ENCODE peak calls at places on chromosome X, in four cellular contexts. One of them, this sample, is unnamed.

GRCh38 chrX:99603076-99603814 is 806.8 kb downstream of the PCDH19 start:
- DNase-seq in NCI-H1436: no peak
- DNase-seq in stimulated activated CD8-positive, alpha-beta memory T cell treated with anti-CD3 and anti-CD28 coated beads, Interleukin-15, amount 100 ng/mL, for 4 hours: no peak
- DNase-seq in activated naive CD4-positive, alpha-beta T cell treated with anti-CD3 and anti-CD28 coated beads, Interleukin-2, amount 10 ng/mL, durations not matched to agents 7 days and 5 days: no peak
- DNase-seq in this sample: no peak

GRCh38 chrX:1226249-1226648 is 13.8 kb upstream of the CRLF2 start:
- DNase-seq in NCI-H1436: no peak
- DNase-seq in stimulated activated CD8-positive, alpha-beta memory T cell treated with anti-CD3 and anti-CD28 coated beads, Interleukin-15, amount 100 ng/mL, for 4 hours: no peak
- DNase-seq in activated naive CD4-positive, alpha-beta T cell treated with anti-CD3 and anti-CD28 coated beads, Interleukin-2, amount 10 ng/mL, durations not matched to agents 7 days and 5 days: no peak
- DNase-seq in this sample: no peak

GRCh38 chrX:41335590-41336331 is 1.8 kb downstream of the DDX3X start:
- DNase-seq in NCI-H1436: no peak
- DNase-seq in stimulated activated CD8-positive, alpha-beta memory T cell treated with anti-CD3 and anti-CD28 coated beads, Interleukin-15, amount 100 ng/mL, for 4 hours: no peak
- DNase-seq in activated naive CD4-positive, alpha-beta T cell treated with anti-CD3 and anti-CD28 coated beads, Interleukin-2, amount 10 ng/mL, durations not matched to agents 7 days and 5 days: peak
- DNase-seq in this sample: no peak

GRCh38 chrX:150856101-150856500 is 42.4 kb downstream of the CD99L2 start:
- DNase-seq in NCI-H1436: no peak
- DNase-seq in stimulated activated CD8-positive, alpha-beta memory T cell treated with anti-CD3 and anti-CD28 coated beads, Interleukin-15, amount 100 ng/mL, for 4 hours: no peak
- DNase-seq in activated naive CD4-positive, alpha-beta T cell treated with anti-CD3 and anti-CD28 coated beads, Interleukin-2, amount 10 ng/mL, durations not matched to agents 7 days and 5 days: no peak
- DNase-seq in this sample: no peak

GRCh38 chrX:35919536-35920309 is at the start of gene CFAP47:
- DNase-seq in NCI-H1436: peak
- DNase-seq in stimulated activated CD8-positive, alpha-beta memory T cell treated with anti-CD3 and anti-CD28 coated beads, Interleukin-15, amount 100 ng/mL, for 4 hours: no peak
- DNase-seq in activated naive CD4-positive, alpha-beta T cell treated with anti-CD3 and anti-CD28 coated beads, Interleukin-2, amount 10 ng/mL, durations not matched to agents 7 days and 5 days: no peak
- DNase-seq in this sample: no peak

GRCh38 chrX:150664290-150664689 is 28.9 kb upstream of the MTMR1 start:
- DNase-seq in NCI-H1436: peak
- DNase-seq in stimulated activated CD8-positive, alpha-beta memory T cell treated with anti-CD3 and anti-CD28 coated beads, Interleukin-15, amount 100 ng/mL, for 4 hours: no peak
- DNase-seq in activated naive CD4-positive, alpha-beta T cell treated with anti-CD3 and anti-CD28 coated beads, Interleukin-2, amount 10 ng/mL, durations not matched to agents 7 days and 5 days: no peak
- DNase-seq in this sample: no peak

GRCh38 chrX:151801980-151802379 is 67.4 kb downstream of the CNGA2 start:
- DNase-seq in NCI-H1436: no peak
- DNase-seq in stimulated activated CD8-positive, alpha-beta memory T cell treated with anti-CD3 and anti-CD28 coated beads, Interleukin-15, amount 100 ng/mL, for 4 hours: no peak
- DNase-seq in activated naive CD4-positive, alpha-beta T cell treated with anti-CD3 and anti-CD28 coated beads, Interleukin-2, amount 10 ng/mL, durations not matched to agents 7 days and 5 days: no peak
- DNase-seq in this sample: no peak

GRCh38 chrX:132426695-132427281 is 62.0 kb downstream of the MBNL3 start:
- DNase-seq in NCI-H1436: no peak
- DNase-seq in stimulated activated CD8-positive, alpha-beta memory T cell treated with anti-CD3 and anti-CD28 coated beads, Interleukin-15, amount 100 ng/mL, for 4 hours: no peak
- DNase-seq in activated naive CD4-positive, alpha-beta T cell treated with anti-CD3 and anti-CD28 coated beads, Interleukin-2, amount 10 ng/mL, durations not matched to agents 7 days and 5 days: no peak
- DNase-seq in this sample: no peak

GRCh38 chrX:153157450-153157849 is 21.6 kb upstream of the MAGEA1 start:
- DNase-seq in NCI-H1436: no peak
- DNase-seq in stimulated activated CD8-positive, alpha-beta memory T cell treated with anti-CD3 and anti-CD28 coated beads, Interleukin-15, amount 100 ng/mL, for 4 hours: no peak
- DNase-seq in activated naive CD4-positive, alpha-beta T cell treated with anti-CD3 and anti-CD28 coated beads, Interleukin-2, amount 10 ng/mL, durations not matched to agents 7 days and 5 days: no peak
- DNase-seq in this sample: no peak

GRCh38 chrX:39063702-39064101 is 262.4 kb downstream of the MID1IP1 start:
- DNase-seq in NCI-H1436: no peak
- DNase-seq in stimulated activated CD8-positive, alpha-beta memory T cell treated with anti-CD3 and anti-CD28 coated beads, Interleukin-15, amount 100 ng/mL, for 4 hours: no peak
- DNase-seq in activated naive CD4-positive, alpha-beta T cell treated with anti-CD3 and anti-CD28 coated beads, Interleukin-2, amount 10 ng/mL, durations not matched to agents 7 days and 5 days: no peak
- DNase-seq in this sample: no peak

GRCh38 chrX:26915064-26915463 is 548.1 kb downstream of the PPP4R3C start:
- DNase-seq in NCI-H1436: no peak
- DNase-seq in stimulated activated CD8-positive, alpha-beta memory T cell treated with anti-CD3 and anti-CD28 coated beads, Interleukin-15, amount 100 ng/mL, for 4 hours: no peak
- DNase-seq in activated naive CD4-positive, alpha-beta T cell treated with anti-CD3 and anti-CD28 coated beads, Interleukin-2, amount 10 ng/mL, durations not matched to agents 7 days and 5 days: no peak
- DNase-seq in this sample: no peak

GRCh38 chrX:104324461-104324860 is 69.7 kb upstream of the ESX1 start:
- DNase-seq in NCI-H1436: no peak
- DNase-seq in stimulated activated CD8-positive, alpha-beta memory T cell treated with anti-CD3 and anti-CD28 coated beads, Interleukin-15, amount 100 ng/mL, for 4 hours: no peak
- DNase-seq in activated naive CD4-positive, alpha-beta T cell treated with anti-CD3 and anti-CD28 coated beads, Interleukin-2, amount 10 ng/mL, durations not matched to agents 7 days and 5 days: no peak
- DNase-seq in this sample: no peak

GRCh38 chrX:103157511-103158316 is 57.2 kb upstream of the BEX4 start:
- DNase-seq in NCI-H1436: peak
- DNase-seq in stimulated activated CD8-positive, alpha-beta memory T cell treated with anti-CD3 and anti-CD28 coated beads, Interleukin-15, amount 100 ng/mL, for 4 hours: no peak
- DNase-seq in activated naive CD4-positive, alpha-beta T cell treated with anti-CD3 and anti-CD28 coated beads, Interleukin-2, amount 10 ng/mL, durations not matched to agents 7 days and 5 days: peak
- DNase-seq in this sample: peak

GRCh38 chrX:106037835-106038473 is 573 bp downstream of the SERPINA7 start:
- DNase-seq in NCI-H1436: no peak
- DNase-seq in stimulated activated CD8-positive, alpha-beta memory T cell treated with anti-CD3 and anti-CD28 coated beads, Interleukin-15, amount 100 ng/mL, for 4 hours: no peak
- DNase-seq in activated naive CD4-positive, alpha-beta T cell treated with anti-CD3 and anti-CD28 coated beads, Interleukin-2, amount 10 ng/mL, durations not matched to agents 7 days and 5 days: no peak
- DNase-seq in this sample: no peak

GRCh38 chrX:119654112-119654531 is 38.8 kb downstream of the SEPTIN6 start:
- DNase-seq in NCI-H1436: no peak
- DNase-seq in stimulated activated CD8-positive, alpha-beta memory T cell treated with anti-CD3 and anti-CD28 coated beads, Interleukin-15, amount 100 ng/mL, for 4 hours: no peak
- DNase-seq in activated naive CD4-positive, alpha-beta T cell treated with anti-CD3 and anti-CD28 coated beads, Interleukin-2, amount 10 ng/mL, durations not matched to agents 7 days and 5 days: peak
- DNase-seq in this sample: peak

GRCh38 chrX:38151426-38151825 is 69.2 kb downstream of the SRPX start:
- DNase-seq in NCI-H1436: no peak
- DNase-seq in stimulated activated CD8-positive, alpha-beta memory T cell treated with anti-CD3 and anti-CD28 coated beads, Interleukin-15, amount 100 ng/mL, for 4 hours: no peak
- DNase-seq in activated naive CD4-positive, alpha-beta T cell treated with anti-CD3 and anti-CD28 coated beads, Interleukin-2, amount 10 ng/mL, durations not matched to agents 7 days and 5 days: no peak
- DNase-seq in this sample: no peak

GRCh38 chrX:18769812-18770573 is 62.5 kb downstream of the PPEF1 start:
- DNase-seq in NCI-H1436: no peak
- DNase-seq in stimulated activated CD8-positive, alpha-beta memory T cell treated with anti-CD3 and anti-CD28 coated beads, Interleukin-15, amount 100 ng/mL, for 4 hours: no peak
- DNase-seq in activated naive CD4-positive, alpha-beta T cell treated with anti-CD3 and anti-CD28 coated beads, Interleukin-2, amount 10 ng/mL, durations not matched to agents 7 days and 5 days: no peak
- DNase-seq in this sample: no peak

GRCh38 chrX:117977521-117977920 is 139.1 kb downstream of the KLHL13 start:
- DNase-seq in NCI-H1436: no peak
- DNase-seq in stimulated activated CD8-positive, alpha-beta memory T cell treated with anti-CD3 and anti-CD28 coated beads, Interleukin-15, amount 100 ng/mL, for 4 hours: no peak
- DNase-seq in activated naive CD4-positive, alpha-beta T cell treated with anti-CD3 and anti-CD28 coated beads, Interleukin-2, amount 10 ng/mL, durations not matched to agents 7 days and 5 days: no peak
- DNase-seq in this sample: no peak

GRCh38 chrX:70134116-70134477 is 850 bp downstream of the IGBP1 start:
- DNase-seq in NCI-H1436: no peak
- DNase-seq in stimulated activated CD8-positive, alpha-beta memory T cell treated with anti-CD3 and anti-CD28 coated beads, Interleukin-15, amount 100 ng/mL, for 4 hours: no peak
- DNase-seq in activated naive CD4-positive, alpha-beta T cell treated with anti-CD3 and anti-CD28 coated beads, Interleukin-2, amount 10 ng/mL, durations not matched to agents 7 days and 5 days: no peak
- DNase-seq in this sample: no peak

GRCh38 chrX:37922926-37923325 is 75.6 kb upstream of the DYNLT3 start:
- DNase-seq in NCI-H1436: no peak
- DNase-seq in stimulated activated CD8-positive, alpha-beta memory T cell treated with anti-CD3 and anti-CD28 coated beads, Interleukin-15, amount 100 ng/mL, for 4 hours: no peak
- DNase-seq in activated naive CD4-positive, alpha-beta T cell treated with anti-CD3 and anti-CD28 coated beads, Interleukin-2, amount 10 ng/mL, durations not matched to agents 7 days and 5 days: no peak
- DNase-seq in this sample: no peak

GRCh38 chrX:96564595-96564994 is 120.0 kb upstream of the DIAPH2 start:
- DNase-seq in NCI-H1436: no peak
- DNase-seq in stimulated activated CD8-positive, alpha-beta memory T cell treated with anti-CD3 and anti-CD28 coated beads, Interleukin-15, amount 100 ng/mL, for 4 hours: no peak
- DNase-seq in activated naive CD4-positive, alpha-beta T cell treated with anti-CD3 and anti-CD28 coated beads, Interleukin-2, amount 10 ng/mL, durations not matched to agents 7 days and 5 days: no peak
- DNase-seq in this sample: no peak

GRCh38 chrX:56974408-56974807 is 20.9 kb downstream of the SPIN3 start:
- DNase-seq in NCI-H1436: no peak
- DNase-seq in stimulated activated CD8-positive, alpha-beta memory T cell treated with anti-CD3 and anti-CD28 coated beads, Interleukin-15, amount 100 ng/mL, for 4 hours: no peak
- DNase-seq in activated naive CD4-positive, alpha-beta T cell treated with anti-CD3 and anti-CD28 coated beads, Interleukin-2, amount 10 ng/mL, durations not matched to agents 7 days and 5 days: no peak
- DNase-seq in this sample: no peak

GRCh38 chrX:45850775-45851433 is 650.2 kb upstream of the DIPK2B start:
- DNase-seq in NCI-H1436: no peak
- DNase-seq in stimulated activated CD8-positive, alpha-beta memory T cell treated with anti-CD3 and anti-CD28 coated beads, Interleukin-15, amount 100 ng/mL, for 4 hours: no peak
- DNase-seq in activated naive CD4-positive, alpha-beta T cell treated with anti-CD3 and anti-CD28 coated beads, Interleukin-2, amount 10 ng/mL, durations not matched to agents 7 days and 5 days: peak
- DNase-seq in this sample: no peak

GRCh38 chrX:110418857-110419249 is 60.2 kb downstream of the RTL9 start:
- DNase-seq in NCI-H1436: no peak
- DNase-seq in stimulated activated CD8-positive, alpha-beta memory T cell treated with anti-CD3 and anti-CD28 coated beads, Interleukin-15, amount 100 ng/mL, for 4 hours: no peak
- DNase-seq in activated naive CD4-positive, alpha-beta T cell treated with anti-CD3 and anti-CD28 coated beads, Interleukin-2, amount 10 ng/mL, durations not matched to agents 7 days and 5 days: no peak
- DNase-seq in this sample: no peak

GRCh38 chrX:141760761-141761160 is 62.2 kb upstream of the SPANXD start:
- DNase-seq in NCI-H1436: no peak
- DNase-seq in stimulated activated CD8-positive, alpha-beta memory T cell treated with anti-CD3 and anti-CD28 coated beads, Interleukin-15, amount 100 ng/mL, for 4 hours: no peak
- DNase-seq in activated naive CD4-positive, alpha-beta T cell treated with anti-CD3 and anti-CD28 coated beads, Interleukin-2, amount 10 ng/mL, durations not matched to agents 7 days and 5 days: no peak
- DNase-seq in this sample: no peak

GRCh38 chrX:69150294-69150960 is 14.8 kb downstream of the PJA1 start:
- DNase-seq in NCI-H1436: no peak
- DNase-seq in stimulated activated CD8-positive, alpha-beta memory T cell treated with anti-CD3 and anti-CD28 coated beads, Interleukin-15, amount 100 ng/mL, for 4 hours: no peak
- DNase-seq in activated naive CD4-positive, alpha-beta T cell treated with anti-CD3 and anti-CD28 coated beads, Interleukin-2, amount 10 ng/mL, durations not matched to agents 7 days and 5 days: no peak
- DNase-seq in this sample: no peak

GRCh38 chrX:50115973-50116372 is 84.8 kb downstream of the AKAP4 start:
- DNase-seq in NCI-H1436: no peak
- DNase-seq in stimulated activated CD8-positive, alpha-beta memory T cell treated with anti-CD3 and anti-CD28 coated beads, Interleukin-15, amount 100 ng/mL, for 4 hours: no peak
- DNase-seq in activated naive CD4-positive, alpha-beta T cell treated with anti-CD3 and anti-CD28 coated beads, Interleukin-2, amount 10 ng/mL, durations not matched to agents 7 days and 5 days: no peak
- DNase-seq in this sample: no peak

This sample was measured in smooth muscle cell of the brain vasculature.